ENCODE peak calls at places on chromosomes 2 and 18, in ten cellular contexts. A is left ventricle myocardium inferior; D is ovary; H is tibial nerve; J is Karpas-422; P is A549; V is Panc1; C is effector memory CD4-positive, alpha-beta T cell; F is H9; Z is AG04450. N is an unnamed sample.
A peak's percentile ranks its signal among the peaks of the same experiment; 100 is the strongest.

GRCh38 chr2:64792310-64792709 is 138.6 kb upstream of the SERTAD2 start:
- DNase-seq in J (no peak), Z (no peak), P (no peak), H (no peak), D (no peak), F (no peak), A (no peak), V (no peak), C (no peak), N (no peak)

GRCh38 chr2:43300781-43301586 is 74.6 kb upstream of the ZFP36L2 start:
- DNase-seq in J (no peak), V (no peak), A (no peak), H (no peak), F (no peak), P (no peak), C (no peak), D (peak; percentile 56), Z (no peak), N (no peak)

GRCh38 chr2:223532161-223532560 is 70.0 kb downstream of the SCG2 start:
- DNase-seq in P (no peak), Z (no peak), F (no peak), C (no peak), J (no peak), D (no peak), A (no peak), H (no peak), V (no peak), N (no peak)

GRCh38 chr18:53004798-53005197 is 664.8 kb downstream of the DCC start:
- DNase-seq in J (no peak), F (no peak), V (no peak), H (no peak), C (no peak), D (no peak), P (no peak), A (no peak), Z (no peak), N (no peak)

GRCh38 chr2:30335981-30336538 is 104.7 kb downstream of the LBH start:
- DNase-seq in V (no peak), F (no peak), A (no peak), J (no peak), Z (no peak), P (no peak), C (no peak), D (no peak), H (no peak), N (no peak)

GRCh38 chr2:16948073-16948472 is 282.4 kb upstream of the CYRIA start:
- DNase-seq in J (no peak), C (no peak), F (no peak), H (no peak), Z (no peak), A (no peak), D (no peak), P (no peak), V (no peak), N (no peak)

GRCh38 chr2:234102112-234102511 is 51.6 kb downstream of the SPP2 start:
- DNase-seq in Z (no peak), F (no peak), A (no peak), J (no peak), H (no peak), P (no peak), D (no peak), V (no peak), C (no peak), N (no peak)

GRCh38 chr2:84077504-84077903 is 381.6 kb downstream of the SUCLG1 start:
- DNase-seq in V (peak; percentile 27), A (no peak), J (peak; percentile 75), H (no peak), F (peak; percentile 38), Z (no peak), D (no peak), P (no peak), C (no peak), N (peak; percentile 18)

GRCh38 chr2:204468689-204469429 is 76.4 kb upstream of the PARD3B start:
- DNase-seq in Z (no peak), A (no peak), J (no peak), D (no peak), F (no peak), C (no peak), P (no peak), H (no peak), V (no peak), N (no peak)

GRCh38 chr2:25528173-25528572 is 145.2 kb downstream of the DTNB start:
- DNase-seq in V (no peak), Z (no peak), D (no peak), C (no peak), J (no peak), H (no peak), A (no peak), F (no peak), P (no peak), N (no peak)

GRCh38 chr2:72605836-72606442 is 219.9 kb downstream of the EXOC6B start:
- DNase-seq in H (no peak), C (no peak), Z (no peak), A (no peak), V (no peak), D (no peak), J (peak; percentile 73), P (peak; percentile 15), F (no peak), N (no peak)

GRCh38 chr2:20556756-20557155 is 94.1 kb downstream of the HS1BP3 start:
- DNase-seq in P (no peak), Z (no peak), V (no peak), C (no peak), H (no peak), J (no peak), D (no peak), A (no peak), F (no peak), N (no peak)

GRCh38 chr2:19801367-19802087 is 100.3 kb downstream of the TTC32 start:
- DNase-seq in C (no peak), D (peak; percentile 72), J (no peak), P (peak; percentile 95), Z (peak; percentile 94), V (peak; percentile 81), F (no peak), H (peak; percentile 51), A (peak; percentile 87), N (no peak)

GRCh38 chr2:73859721-73860586 is 31.2 kb downstream of the STAMBP start:
- DNase-seq in H (no peak), D (no peak), Z (peak; percentile 75), P (peak; percentile 79), V (peak; percentile 46), J (no peak), F (no peak), A (no peak), C (no peak), N (no peak)

GRCh38 chr2:19901201-19901457 is 654 bp downstream of the TTC32 start:
- DNase-seq in H (no peak), D (no peak), V (no peak), C (no peak), F (no peak), A (peak; percentile 29), P (peak; percentile 13), Z (no peak), J (no peak), N (no peak)

GRCh38 chr2:110806053-110806452 is 73.7 kb downstream of the ACOXL start:
- DNase-seq in C (no peak), Z (no peak), P (no peak), D (no peak), H (no peak), J (no peak), V (no peak), F (no peak), A (no peak), N (no peak)

GRCh38 chr2:620456-621302 is 56.5 kb downstream of the TMEM18 start:
- DNase-seq in V (no peak), Z (no peak), D (no peak), P (no peak), F (peak; percentile 25), A (no peak), J (no peak), C (no peak), H (no peak), N (no peak)

GRCh38 chr2:240130393-240131195 is 5.5 kb downstream of the COPS9 start:
- DNase-seq in C (no peak), D (peak; percentile 21), Z (no peak), F (peak; percentile 1), A (no peak), J (no peak), H (no peak), P (no peak), V (no peak), N (no peak)

DNA sequence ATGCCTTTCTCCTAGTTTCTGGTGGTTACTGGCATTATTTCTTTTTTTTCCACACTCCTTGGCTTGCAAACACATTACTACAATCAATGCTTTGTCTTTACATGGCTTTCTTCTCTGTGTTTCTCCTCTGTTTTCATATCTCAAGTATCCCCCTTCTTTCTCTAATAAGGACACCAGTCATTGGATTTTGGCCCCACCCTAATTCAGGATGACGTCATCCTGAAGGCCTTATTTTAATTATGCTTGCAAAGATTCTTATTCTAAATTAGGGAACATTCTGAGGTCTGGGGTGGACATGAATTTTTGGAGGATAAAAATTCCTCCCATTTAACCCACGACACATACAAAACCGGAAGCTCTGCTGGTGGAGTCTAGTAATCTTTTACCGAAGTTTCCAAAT is 1556.6 kb downstream of the DPP10 start:
- DNase-seq in V (no peak), D (no peak), A (no peak), J (no peak), P (no peak), Z (no peak), F (no peak), H (no peak), C (no peak), N (no peak)
- H3K9me3 ChIP-seq in V (no peaks in the 10 kb centered on the region), D (no peaks in the 10 kb centered on the region), A (peaks cover 36% of the 10 kb centered on the region), J (peaks cover 26% of the 10 kb centered on the region), P (peaks cover 2% of the 10 kb centered on the region), Z (peaks cover 13% of the 10 kb centered on the region), F (no peaks in the 10 kb centered on the region), H (peaks cover 8% of the 10 kb centered on the region), C (no peaks in the 10 kb centered on the region), N (no peaks in the 10 kb centered on the region)

GRCh38 chr2:5150871-5151270 is 541.3 kb upstream of the SOX11 start:
- DNase-seq in D (no peak), A (no peak), P (no peak), J (no peak), Z (no peak), V (no peak), C (no peak), F (no peak), H (no peak), N (no peak)
- H3K9me3 ChIP-seq in D (no peaks in the 10 kb centered on the region), A (peaks cover 22% of the 10 kb centered on the region), P (peaks cover 11% of the 10 kb centered on the region), J (no peaks in the 10 kb centered on the region), Z (peaks cover 3% of the 10 kb centered on the region), V (no peaks in the 10 kb centered on the region), C (no peaks in the 10 kb centered on the region), F (no peaks in the 10 kb centered on the region), H (peaks cover 3% of the 10 kb centered on the region), N (no peaks in the 10 kb centered on the region)

GRCh38 chr2:127124426-127124825 is 17.5 kb upstream of the BIN1 start:
- DNase-seq in V (no peak), Z (no peak), A (no peak), F (no peak), P (no peak), J (no peak), H (no peak), C (no peak), D (no peak), N (no peak)
- H3K9me3 ChIP-seq in V (no peaks in the 10 kb centered on the region), Z (peaks cover 11% of the 10 kb centered on the region), A (no peaks in the 10 kb centered on the region), F (peaks cover 5% of the 10 kb centered on the region), P (no peaks in the 10 kb centered on the region), J (no peaks in the 10 kb centered on the region), H (no peaks in the 10 kb centered on the region), C (no peaks in the 10 kb centered on the region), D (no peaks in the 10 kb centered on the region), N (peaks cover 3% of the 10 kb centered on the region)

GRCh38 chr2:168203762-168204693 is 43.4 kb downstream of the STK39 start:
- DNase-seq in A (no peak), F (peak; percentile 73), P (no peak), V (no peak), J (no peak), H (no peak), D (no peak), C (no peak), Z (no peak), N (peak; percentile 43)
- H3K9me3 ChIP-seq in A (no peaks in the 10 kb centered on the region), F (no peaks in the 10 kb centered on the region), P (no peaks in the 10 kb centered on the region), V (no peaks in the 10 kb centered on the region), J (no peaks in the 10 kb centered on the region), H (no peaks in the 10 kb centered on the region), D (no peaks in the 10 kb centered on the region), C (no peaks in the 10 kb centered on the region), Z (no peaks in the 10 kb centered on the region), N (no peaks in the 10 kb centered on the region)